ENCODE peak calls at places on chromosomes 4 and X, in eight cellular contexts. S is NCI-H345, B is activated gamma-delta T cell, F is GM12865, U is left ventricle myocardium superior, E is Peyer's patch, H is fibroblast of mammary gland, Z is amniotic stem cell. L is an unnamed sample.

GRCh38 chrX:638482-639131 is 8.0 kb downstream of the SHOX start:
- DNase-seq in Z (no peak), F (no peak), H (no peak), E (no peak), B (no peak), S (no peak), U (no peak), L (no peak)

GRCh38 chrX:138866643-138867042 is 155.1 kb upstream of the FGF13 start:
- DNase-seq in E (no peak), S (no peak), F (no peak), H (no peak), U (no peak), B (no peak), Z (no peak), L (no peak)

GRCh38 chr4:129344058-129344457 is 248.1 kb downstream of the C4orf33 start:
- DNase-seq in H (peak), E (no peak), F (peak), U (no peak), S (peak), B (no peak), Z (no peak), L (no peak)

GRCh38 chrX:33330798-33331197 is 119.4 kb upstream of the DMD start:
- DNase-seq in F (no peak), S (no peak), H (peak), U (no peak), B (no peak), E (no peak), Z (no peak), L (no peak)

GRCh38 chr4:95541889-95542607 is 6.7 kb downstream of the UNC5C start:
- DNase-seq in F (peak), Z (no peak), E (no peak), S (no peak), U (no peak), H (no peak), B (no peak), L (no peak)

GRCh38 chrX:16023790-16024734 is 99.3 kb upstream of the GRPR start:
- DNase-seq in Z (no peak), S (no peak), E (no peak), H (peak), B (no peak), F (peak), U (no peak), L (no peak)

GRCh38 chr4:12421364-12421763 is 992.7 kb upstream of the HS3ST1 start:
- DNase-seq in B (no peak), S (no peak), H (no peak), Z (no peak), U (no peak), E (no peak), F (no peak), L (no peak)

GRCh38 chr4:152427971-152428370 is 107.9 kb downstream of the FBXW7 start:
- DNase-seq in B (no peak), H (peak), E (no peak), F (no peak), Z (no peak), S (no peak), U (no peak), L (no peak)

GRCh38 chrX:20372533-20372932 is 105.8 kb upstream of the RPS6KA3 start:
- DNase-seq in Z (no peak), E (no peak), H (no peak), S (no peak), B (no peak), U (no peak), F (no peak), L (no peak)

GRCh38 chr4:7021930-7022658 is 21.1 kb upstream of the TADA2B start:
- DNase-seq in B (no peak), S (no peak), Z (peak), E (no peak), H (peak), U (no peak), F (no peak), L (no peak)

GRCh38 chr4:187865914-187866313 is 129.7 kb upstream of the ZFP42 start:
- DNase-seq in S (no peak), B (no peak), F (no peak), E (no peak), U (no peak), Z (no peak), H (no peak), L (no peak)

GRCh38 chr4:36081185-36081584 is 163.1 kb downstream of the ARAP2 start:
- DNase-seq in U (no peak), E (no peak), S (no peak), Z (no peak), B (no peak), H (no peak), F (peak), L (no peak)

GRCh38 chr4:16826397-16826910 is 72.0 kb downstream of the LDB2 start:
- DNase-seq in E (no peak), S (no peak), U (no peak), F (no peak), H (no peak), Z (no peak), B (no peak), L (no peak)

GRCh38 chr4:7861440-7861881 is 78.2 kb downstream of the AFAP1 start:
- DNase-seq in F (no peak), Z (peak), U (peak), B (no peak), S (no peak), E (no peak), H (peak), L (no peak)

L was measured in upper lobe of left lung.